ENCODE peak calls at places on chromosomes 1 and 21, in seven cellular contexts. One of them, this sample, is unnamed.

GRCh38 chr1:90580176-90580575 is 136.9 kb downstream of the BARHL2 start:
- DNase-seq in NCI-H1092: no peak
- DNase-seq in naive thymus-derived CD8-positive, alpha-beta T cell: no peak
- DNase-seq in AG08395: no peak
- DNase-seq in GM12891: no peak
- DNase-seq in ELF-1: no peak
- DNase-seq in T-helper 22 cell: no peak
- DNase-seq in this sample: no peak

GRCh38 chr1:101203812-101204540 is 32.8 kb upstream of the S1PR1 start:
- DNase-seq in ELF-1: no peak
- DNase-seq in AG08395: peak
- DNase-seq in NCI-H1092: peak
- DNase-seq in T-helper 22 cell: no peak
- DNase-seq in naive thymus-derived CD8-positive, alpha-beta T cell: no peak
- DNase-seq in GM12891: no peak
- DNase-seq in this sample: peak

GRCh38 chr1:115507916-115508315 is 133.9 kb upstream of the VANGL1 start:
- DNase-seq in naive thymus-derived CD8-positive, alpha-beta T cell: no peak
- DNase-seq in ELF-1: no peak
- DNase-seq in AG08395: no peak
- DNase-seq in NCI-H1092: no peak
- DNase-seq in T-helper 22 cell: no peak
- DNase-seq in GM12891: no peak
- DNase-seq in this sample: no peak

GRCh38 chr21:16262109-16262508 is 532.3 kb downstream of the USP25 start:
- DNase-seq in naive thymus-derived CD8-positive, alpha-beta T cell: no peak
- DNase-seq in AG08395: no peak
- DNase-seq in ELF-1: no peak
- DNase-seq in GM12891: no peak
- DNase-seq in T-helper 22 cell: no peak
- DNase-seq in NCI-H1092: no peak
- DNase-seq in this sample: no peak

GRCh38 chr21:42839271-42840231 is 39.8 kb downstream of the WDR4 start:
- DNase-seq in ELF-1: no peak
- DNase-seq in NCI-H1092: no peak
- DNase-seq in T-helper 22 cell: no peak
- DNase-seq in AG08395: no peak
- DNase-seq in naive thymus-derived CD8-positive, alpha-beta T cell: no peak
- DNase-seq in GM12891: no peak
- DNase-seq in this sample: no peak

GRCh38 chr1:171438441-171438840 is 46.9 kb upstream of the PRRC2C start:
- DNase-seq in GM12891: no peak
- DNase-seq in T-helper 22 cell: no peak
- DNase-seq in naive thymus-derived CD8-positive, alpha-beta T cell: no peak
- DNase-seq in AG08395: peak
- DNase-seq in ELF-1: no peak
- DNase-seq in NCI-H1092: no peak
- DNase-seq in this sample: no peak

GRCh38 chr1:198443374-198444233 is 96.9 kb downstream of the ATP6V1G3 start:
- DNase-seq in NCI-H1092: no peak
- DNase-seq in ELF-1: no peak
- DNase-seq in naive thymus-derived CD8-positive, alpha-beta T cell: no peak
- DNase-seq in T-helper 22 cell: no peak
- DNase-seq in AG08395: peak
- DNase-seq in GM12891: no peak
- DNase-seq in this sample: no peak

GRCh38 chr1:98422821-98423220 is 238.7 kb upstream of the SNX7 start:
- DNase-seq in T-helper 22 cell: no peak
- DNase-seq in GM12891: no peak
- DNase-seq in ELF-1: no peak
- DNase-seq in NCI-H1092: no peak
- DNase-seq in naive thymus-derived CD8-positive, alpha-beta T cell: no peak
- DNase-seq in AG08395: peak
- DNase-seq in this sample: no peak

GRCh38 chr1:230622151-230622550 is 20.1 kb upstream of the COG2 start:
- DNase-seq in T-helper 22 cell: no peak
- DNase-seq in naive thymus-derived CD8-positive, alpha-beta T cell: no peak
- DNase-seq in ELF-1: no peak
- DNase-seq in AG08395: no peak
- DNase-seq in NCI-H1092: no peak
- DNase-seq in GM12891: no peak
- DNase-seq in this sample: no peak

GRCh38 chr1:118275716-118276115 is 90.7 kb upstream of the SPAG17 start:
- DNase-seq in ELF-1: no peak
- DNase-seq in T-helper 22 cell: no peak
- DNase-seq in NCI-H1092: no peak
- DNase-seq in naive thymus-derived CD8-positive, alpha-beta T cell: no peak
- DNase-seq in AG08395: no peak
- DNase-seq in GM12891: no peak
- DNase-seq in this sample: peak

GRCh38 chr1:3049164-3049563 is 19.8 kb upstream of the PRDM16 start:
- DNase-seq in NCI-H1092: no peak
- DNase-seq in ELF-1: no peak
- DNase-seq in AG08395: no peak
- DNase-seq in GM12891: no peak
- DNase-seq in naive thymus-derived CD8-positive, alpha-beta T cell: no peak
- DNase-seq in T-helper 22 cell: no peak
- DNase-seq in this sample: no peak

GRCh38 chr1:4344065-4344753 is 310.2 kb upstream of the AJAP1 start:
- DNase-seq in AG08395: no peak
- DNase-seq in naive thymus-derived CD8-positive, alpha-beta T cell: no peak
- DNase-seq in T-helper 22 cell: no peak
- DNase-seq in NCI-H1092: no peak
- DNase-seq in ELF-1: no peak
- DNase-seq in GM12891: no peak
- DNase-seq in this sample: no peak

GRCh38 chr1:73537400-73537799 is 660.6 kb downstream of the LRRIQ3 start:
- DNase-seq in AG08395: no peak
- DNase-seq in ELF-1: peak
- DNase-seq in T-helper 22 cell: no peak
- DNase-seq in GM12891: no peak
- DNase-seq in naive thymus-derived CD8-positive, alpha-beta T cell: no peak
- DNase-seq in NCI-H1092: no peak
- DNase-seq in this sample: no peak

GRCh38 chr1:159170639-159171038 is 776 bp upstream of the CADM3 start:
- DNase-seq in ELF-1: peak
- DNase-seq in AG08395: no peak
- DNase-seq in naive thymus-derived CD8-positive, alpha-beta T cell: no peak
- DNase-seq in GM12891: no peak
- DNase-seq in NCI-H1092: no peak
- DNase-seq in T-helper 22 cell: no peak
- DNase-seq in this sample: no peak